ENCODE peak calls at places on chromosomes 1 and 21, in nine cellular contexts. W is GM23248, A is hepatocyte, X is neural progenitor cell, B is SK-N-SH, P is PC-3, J is HCT116, T is MM.1S, G is OCI-LY7. C is an unnamed sample.

GRCh38 chr1:7313081-7313546 is 458.0 kb upstream of the VAMP3 start:
- DNase-seq in B (peak), A (no peak), J (no peak), T (no peak), P (no peak), W (peak), G (no peak), X (no peak), C (no peak)

GRCh38 chr1:147892731-147893214 is 9.8 kb upstream of the GJA8 start:
- DNase-seq in T (peak), G (peak), X (peak), P (peak), W (peak), A (peak), J (peak), B (peak), C (peak)

GRCh38 chr21:35408401-35408800 is 359.3 kb upstream of the RUNX1 start:
- DNase-seq in T (no peak), G (no peak), P (no peak), A (no peak), X (peak), W (peak), J (no peak), B (no peak), C (no peak)

GRCh38 chr1:189205863-189206262 is 1271.8 kb downstream of the BRINP3 start:
- DNase-seq in T (peak), W (no peak), X (no peak), P (no peak), J (no peak), B (no peak), A (no peak), G (no peak), C (no peak)

GRCh38 chr21:44880762-44881585 is 7.5 kb upstream of the PTTG1IP start:
- DNase-seq in J (no peak), G (peak), B (no peak), P (peak), X (no peak), T (no peak), W (peak), A (no peak), C (no peak)

GRCh38 chr1:59138402-59138801 is 158.5 kb upstream of the FGGY start:
- DNase-seq in J (no peak), X (no peak), B (no peak), G (no peak), T (no peak), P (no peak), W (no peak), A (no peak), C (no peak)

GRCh38 chr1:212230329-212230728 is 54.9 kb upstream of the PPP2R5A start:
- DNase-seq in P (no peak), T (no peak), J (no peak), B (no peak), W (no peak), A (no peak), G (no peak), X (no peak), C (no peak)

GRCh38 chr1:2212542-2213491 is 15.3 kb upstream of the SKI start:
- DNase-seq in T (no peak), J (peak), X (peak), G (no peak), W (peak), P (peak), A (peak), B (peak), C (peak)

GRCh38 chr1:157367870-157368269 is 184.4 kb downstream of the FCRL5 start:
- DNase-seq in J (no peak), X (no peak), P (no peak), B (no peak), W (no peak), A (no peak), G (no peak), T (no peak), C (no peak)

GRCh38 chr1:97192872-97193572 is 471.4 kb downstream of the PTBP2 start:
- DNase-seq in T (no peak), J (peak), W (peak), G (no peak), B (no peak), P (peak), A (peak), X (no peak), C (no peak)

GRCh38 chr1:234970371-234970730 is 158.3 kb downstream of the TOMM20 start:
- DNase-seq in X (no peak), A (peak), B (no peak), P (no peak), G (no peak), W (no peak), T (no peak), J (no peak), C (no peak)

GRCh38 chr1:184056921-184057496 is 5.5 kb downstream of the TSEN15 start:
- DNase-seq in A (no peak), W (peak), J (no peak), B (no peak), X (no peak), G (no peak), P (peak), T (no peak), C (peak)

GRCh38 chr1:226572325-226572726 is 23.8 kb downstream of the STUM start:
- DNase-seq in B (no peak), W (no peak), X (no peak), J (no peak), P (no peak), G (no peak), T (no peak), A (no peak), C (no peak)

GRCh38 chr1:152880907-152881306 is 2.8 kb downstream of the SMCP start:
- DNase-seq in P (no peak), J (no peak), X (no peak), T (peak), G (no peak), B (no peak), W (no peak), A (no peak), C (no peak)

GRCh38 chr1:9413143-9413876 is 120.6 kb downstream of the SPSB1 start:
- DNase-seq in W (peak), T (peak), B (peak), X (peak), G (peak), J (peak), P (peak), A (peak), C (peak)

GRCh38 chr1:195482137-195482536 is 1126.1 kb downstream of the KCNT2 start:
- DNase-seq in T (no peak), W (no peak), G (no peak), P (no peak), B (no peak), J (no peak), X (no peak), A (no peak), C (no peak)

GRCh38 chr21:31630062-31630711 is 29.3 kb upstream of the SOD1 start:
- DNase-seq in P (peak), X (no peak), B (no peak), W (peak), T (no peak), G (no peak), A (peak), J (peak), C (no peak)

GRCh38 chr1:203039609-203040517 is 13.6 kb downstream of the PPFIA4 start:
- DNase-seq in A (peak), X (peak), B (no peak), T (peak), J (no peak), G (peak), P (peak), W (peak), C (peak)

GRCh38 chr1:248890549-248891498 is 15.2 kb upstream of the PGBD2 start:
- DNase-seq in J (no peak), A (no peak), X (no peak), B (no peak), T (no peak), W (no peak), P (no peak), G (no peak), C (no peak)

GRCh38 chr1:161166669-161167548 is 683 bp downstream of the PPOX start:
- DNase-seq in T (peak), G (peak), P (no peak), A (peak), W (peak), B (peak), X (peak), J (no peak), C (peak)

GRCh38 chr1:221487781-221488520 is 253.9 kb downstream of the DUSP10 start:
- DNase-seq in J (no peak), X (no peak), P (peak), G (no peak), B (no peak), W (peak), A (no peak), T (no peak), C (no peak)

GRCh38 chr1:31939484-31940329 is 1.5 kb upstream of the PTP4A2 start:
- DNase-seq in X (peak), T (peak), W (peak), G (peak), A (peak), J (peak), P (peak), B (peak), C (peak)

GRCh38 chr1:171743014-171743870 is 1.4 kb upstream of the VAMP4 start:
- DNase-seq in G (no peak), W (peak), J (no peak), B (no peak), X (no peak), P (peak), A (peak), T (peak), C (no peak)

GRCh38 chr1:11796036-11796828 is 9.5 kb downstream of the MTHFR start:
- DNase-seq in P (no peak), G (no peak), T (no peak), J (no peak), W (no peak), X (no peak), B (no peak), A (no peak), C (no peak)

GRCh38 chr21:37787456-37787855 is 128.8 kb downstream of the KCNJ6 start:
- DNase-seq in X (no peak), A (no peak), T (no peak), B (no peak), P (peak), W (peak), J (no peak), G (no peak), C (no peak)

GRCh38 chr1:15420853-15421465 is 11.3 kb downstream of the EFHD2 start:
- DNase-seq in J (no peak), X (no peak), P (no peak), T (no peak), B (no peak), A (no peak), G (no peak), W (no peak), C (no peak)

DNA sequence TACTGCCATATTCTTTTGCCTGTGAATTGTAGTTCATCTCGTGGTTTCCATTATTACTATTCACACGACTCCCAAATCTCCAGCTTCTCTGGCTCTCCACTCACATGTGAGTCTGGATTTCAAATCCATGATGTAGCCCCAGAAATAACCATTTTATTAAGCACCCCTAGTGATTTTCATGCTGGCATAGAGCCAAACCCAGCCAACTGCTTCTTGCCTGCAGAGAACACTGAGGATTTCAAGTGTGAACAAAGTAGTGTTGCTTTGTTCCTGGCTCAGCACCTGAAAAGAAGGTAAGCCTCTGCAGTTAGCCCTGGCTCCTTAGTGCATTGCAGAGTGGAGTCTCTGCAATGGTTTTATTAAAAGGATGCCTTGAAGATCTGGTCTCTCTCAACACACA is 25.9 kb downstream of the UTP25 start:
- DNase-seq in G (no peak), J (no peak), P (no peak), A (no peak), T (no peak), B (no peak), W (no peak), X (no peak), C (no peak)
- TF ChIP-seq EZH2phosphoT487 in G (no peak), J (no peak), P (no peak), A (no peak), T (no peak), B (no peak), W (no peak), X (no peak), C (no peak)

GRCh38 chr1:100597069-100597741 is 59.3 kb downstream of the GPR88 start:
- DNase-seq in W (peak), G (no peak), B (peak), X (no peak), T (no peak), J (no peak), P (peak), A (no peak), C (no peak)
- H2AFZ ChIP-seq in W (peak), G (no peak), B (peak), X (no peak), T (no peak), J (no peak), P (peak), A (no peak), C (no peak)

GRCh38 chr1:844472-845026 is 79.2 kb upstream of the SAMD11 start:
- DNase-seq in W (no peak), X (peak), A (no peak), T (no peak), J (no peak), P (no peak), B (no peak), G (no peak), C (peak)
- H3K27ac ChIP-seq in W (no peak), X (no peak), A (no peak), T (no peak), J (no peak), P (no peak), B (no peak), G (no peak), C (no peak)

GRCh38 chr1:201251851-201252430 is 31.4 kb upstream of the PKP1 start:
- DNase-seq in W (no peak), P (no peak), G (no peak), B (no peak), J (no peak), A (no peak), X (no peak), T (peak), C (no peak)
- TF ChIP-seq EZH2phosphoT487 in W (no peak), P (no peak), G (no peak), B (no peak), J (no peak), A (no peak), X (no peak), T (no peak), C (no peak)

GRCh38 chr1:115412733-115413132 is 74.7 kb upstream of the NGF start:
- DNase-seq in P (no peak), G (no peak), A (no peak), B (no peak), X (no peak), T (no peak), J (no peak), W (no peak), C (no peak)

GRCh38 chr1:115413621-115414020 is 75.6 kb upstream of the NGF start:
- DNase-seq in W (no peak), B (no peak), J (no peak), P (no peak), G (no peak), T (no peak), X (no peak), A (no peak), C (no peak)

GRCh38 chr1:115411388-115412063 is 73.5 kb upstream of the NGF start:
- DNase-seq in B (no peak), P (peak), T (no peak), W (peak), X (no peak), J (peak), A (peak), G (peak), C (no peak)

GRCh38 chr1:115413208-115413607 is 75.2 kb upstream of the NGF start:
- DNase-seq in B (no peak), W (no peak), P (peak), A (no peak), J (no peak), X (no peak), G (no peak), T (no peak), C (no peak)

GRCh38 chr1:115412286-115412685 is 74.2 kb upstream of the NGF start:
- DNase-seq in T (no peak), W (peak), P (no peak), J (no peak), B (no peak), A (no peak), G (no peak), X (no peak), C (no peak)
- H2AFZ ChIP-seq in T (no peak), W (no peak), P (no peak), J (no peak), B (no peak), A (no peak), G (no peak), X (no peak), C (peak)

C was measured in GM23338.